ENCODE peak calls at places on chromosome 4, in six cellular contexts. B, C, L, W, S and Z are unnamed samples.

GRCh38 chr4:88823058-88823919 is 125.7 kb upstream of the NAP1L5 start:
- DNase-seq in B (peak), C (peak), L (peak), W (peak), S (peak), Z (peak)

GRCh38 chr4:156169011-156169410 is 215.3 kb upstream of the CTSO start:
- DNase-seq in B (peak), C (peak), L (no peak), W (no peak), S (no peak), Z (peak)

GRCh38 chr4:138945401-138945800 is 70.2 kb upstream of the NOCT start:
- DNase-seq in B (no peak), C (no peak), L (no peak), W (no peak), S (no peak), Z (no peak)

GRCh38 chr4:51836531-51836930 is 6.4 kb upstream of the DCUN1D4 start:
- DNase-seq in B (no peak), C (no peak), L (peak), W (peak), S (no peak), Z (peak)

GRCh38 chr4:104829761-104830160 is 316.9 kb upstream of the TET2 start:
- DNase-seq in B (no peak), C (no peak), L (no peak), W (no peak), S (no peak), Z (no peak)

GRCh38 chr4:158450741-158451140 is 70.9 kb upstream of the RXFP1 start:
- DNase-seq in B (no peak), C (no peak), L (no peak), W (no peak), S (no peak), Z (peak)

GRCh38 chr4:1359161-1359535 is 12.1 kb downstream of the UVSSA start:
- DNase-seq in B (no peak), C (no peak), L (no peak), W (no peak), S (no peak), Z (no peak)

GRCh38 chr4:11545651-11546050 is 117.0 kb upstream of the HS3ST1 start:
- DNase-seq in B (no peak), C (no peak), L (no peak), W (no peak), S (no peak), Z (no peak)

GRCh38 chr4:99815597-99816011 is 1.0 kb upstream of the DAPP1 start:
- DNase-seq in B (no peak), C (no peak), L (no peak), W (no peak), S (peak), Z (peak)

GRCh38 chr4:77652237-77652897 is 46.7 kb downstream of the CXCL13 start:
- DNase-seq in B (no peak), C (no peak), L (no peak), W (no peak), S (no peak), Z (no peak)

GRCh38 chr4:125520258-125520990 is 205.7 kb downstream of the FAT4 start:
- DNase-seq in B (no peak), C (no peak), L (no peak), W (no peak), S (no peak), Z (no peak)

GRCh38 chr4:30495261-30496050 is 224.7 kb upstream of the PCDH7 start:
- DNase-seq in B (no peak), C (no peak), L (no peak), W (no peak), S (no peak), Z (no peak)

GRCh38 chr4:131054489-131055019 is 1958.6 kb downstream of the C4orf33 start:
- DNase-seq in B (peak), C (no peak), L (no peak), W (no peak), S (no peak), Z (no peak)

GRCh38 chr4:102438873-102439614 is 62.1 kb upstream of the NFKB1 start:
- DNase-seq in B (no peak), C (no peak), L (no peak), W (no peak), S (no peak), Z (peak)

GRCh38 chr4:8287606-8288280 is 18.2 kb downstream of the HTRA3 start:
- DNase-seq in B (peak), C (no peak), L (no peak), W (no peak), S (no peak), Z (no peak)

GRCh38 chr4:8547912-8548730 is 32.1 kb upstream of the GPR78 start:
- DNase-seq in B (no peak), C (no peak), L (no peak), W (peak), S (no peak), Z (no peak)

GRCh38 chr4:77432702-77433101 is 172.9 kb upstream of the CXCL13 start:
- DNase-seq in B (peak), C (no peak), L (no peak), W (no peak), S (no peak), Z (no peak)

GRCh38 chr4:36183232-36183631 is 61.1 kb downstream of the ARAP2 start:
- DNase-seq in B (no peak), C (no peak), L (no peak), W (no peak), S (no peak), Z (no peak)

GRCh38 chr4:180330521-180330920 is 1912.7 kb upstream of the TENM3 start:
- DNase-seq in B (no peak), C (no peak), L (no peak), W (no peak), S (no peak), Z (no peak)

GRCh38 chr4:180336494-180337090 is 1906.6 kb upstream of the TENM3 start:
- DNase-seq in B (no peak), C (no peak), L (no peak), W (no peak), S (no peak), Z (no peak)

GRCh38 chr4:180333156-180333555 is 1910.0 kb upstream of the TENM3 start:
- DNase-seq in B (no peak), C (no peak), L (no peak), W (no peak), S (no peak), Z (no peak)

GRCh38 chr4:180335571-180335970 is 1907.6 kb upstream of the TENM3 start:
- DNase-seq in B (no peak), C (no peak), L (no peak), W (no peak), S (no peak), Z (peak)
- TF ChIP-seq CTCF in B (no peak), C (no peak), L (no peak), W (no peak), S (no peak), Z (no peak)

GRCh38 chr4:162131256-162131655 is 32.5 kb downstream of the FSTL5 start:
- DNase-seq in B (peak), C (no peak), L (no peak), W (no peak), S (no peak), Z (no peak)
- TF ChIP-seq CTCF in B (no peak), C (no peak), L (peak), W (peak), S (no peak), Z (no peak)

DNA sequence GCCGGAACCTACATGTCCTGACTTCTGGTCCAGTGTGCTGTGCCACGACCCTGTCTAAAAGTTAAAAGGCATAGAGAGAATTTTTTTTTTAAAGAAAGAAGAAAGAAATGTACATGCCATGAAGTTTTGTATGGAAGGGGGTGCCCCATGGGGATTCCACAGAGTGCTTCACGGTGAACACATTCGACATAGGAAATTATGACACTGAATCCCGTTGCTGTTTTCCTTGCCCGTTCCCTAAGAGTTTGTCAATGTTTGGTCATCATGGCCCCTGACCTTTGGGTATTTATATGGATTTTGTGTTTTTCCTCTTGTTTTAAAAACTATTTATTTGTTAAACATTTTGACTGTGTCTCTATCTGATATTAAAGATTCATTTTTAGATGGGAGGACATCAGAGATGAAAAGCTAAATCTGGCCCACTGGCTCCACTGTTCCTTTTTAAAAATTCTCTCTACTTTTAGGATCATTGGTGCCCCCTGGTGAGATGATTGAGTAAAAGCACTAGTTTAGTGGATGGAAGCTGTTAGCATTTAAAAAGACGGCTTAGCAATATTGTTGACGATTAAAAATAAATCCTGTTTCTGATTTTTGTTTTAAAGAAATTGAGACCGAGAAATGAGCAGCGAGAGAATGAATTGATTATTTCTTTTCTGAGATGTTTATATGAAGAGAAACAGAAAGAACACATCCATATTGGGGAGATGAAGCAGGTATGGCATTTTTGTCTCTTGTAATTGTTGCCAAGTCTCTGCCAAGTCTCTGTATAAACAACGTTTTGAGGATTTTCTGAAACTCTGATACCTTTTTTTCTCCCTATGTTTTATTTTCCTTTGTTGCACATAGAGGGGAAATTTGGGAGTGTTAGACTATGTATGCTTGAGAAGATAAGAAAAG is 75.0 kb downstream of the PTTG2 start:
- DNase-seq in B (peak), C (no peak), L (peak), W (peak), S (no peak), Z (peak)
- TF ChIP-seq CTCF in B (peak), C (no peak), L (peak), W (peak), S (peak), Z (peak)

DNA sequence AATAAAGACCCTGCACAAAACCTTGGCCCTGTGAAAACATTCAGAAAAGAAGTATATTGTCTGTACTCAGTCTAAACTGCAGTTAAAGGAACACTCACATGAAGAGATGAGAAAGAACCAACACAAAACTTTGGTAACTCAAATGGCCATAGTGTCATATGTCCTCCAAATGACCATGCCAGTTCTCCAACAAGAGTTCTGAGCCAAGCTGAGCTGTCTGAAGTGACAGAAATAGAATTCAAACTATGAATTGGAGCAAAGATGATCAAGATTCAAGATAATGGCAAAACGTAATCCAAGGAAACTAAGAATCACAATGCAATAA is 739.3 kb upstream of the NDST4 start:
- DNase-seq in B (no peak), C (no peak), L (no peak), W (no peak), S (no peak), Z (no peak)
- TF ChIP-seq CTCF in B (no peak), C (no peak), L (no peak), W (no peak), S (no peak), Z (no peak)

DNA sequence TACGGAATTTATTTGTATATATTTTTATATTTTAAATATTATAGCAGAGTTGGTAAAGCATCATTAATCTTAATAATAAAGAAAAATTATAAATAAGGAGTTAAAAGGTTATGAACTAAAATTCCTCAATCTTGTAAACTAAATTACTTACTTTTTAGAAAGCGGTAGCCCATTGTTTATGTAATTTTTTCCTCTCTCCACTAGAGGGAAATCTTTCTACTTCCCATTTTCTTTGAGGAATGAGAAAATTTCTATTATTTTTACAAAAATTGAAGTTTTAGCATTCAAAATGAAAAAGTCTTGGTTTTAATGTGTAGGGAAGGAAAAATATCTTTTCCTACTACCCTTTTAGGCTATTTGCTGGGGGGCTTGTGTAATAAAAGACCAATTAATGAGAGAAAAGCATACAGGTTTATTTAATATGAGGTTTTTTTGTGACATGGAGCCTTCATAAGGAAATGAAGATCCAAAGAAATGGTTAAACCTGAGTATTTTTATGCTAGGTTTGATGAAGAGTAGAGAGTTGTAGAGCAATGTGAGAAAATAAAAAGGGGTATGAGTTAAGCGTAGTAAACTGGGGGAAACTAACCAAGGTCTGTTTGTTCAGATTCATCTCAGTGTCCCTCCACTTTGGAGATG is 68.7 kb upstream of the ADAD1 start:
- DNase-seq in B (peak), C (no peak), L (no peak), W (no peak), S (no peak), Z (peak)
- TF ChIP-seq CTCF in B (no peak), C (no peak), L (peak), W (peak), S (peak), Z (peak)

GRCh38 chr4:41722171-41722570 is 26.4 kb downstream of the PHOX2B start:
- DNase-seq in B (no peak), C (no peak), L (no peak), W (no peak), S (no peak), Z (no peak)
- TF ChIP-seq CTCF in B (no peak), C (no peak), L (no peak), W (no peak), S (no peak), Z (no peak)

DNA sequence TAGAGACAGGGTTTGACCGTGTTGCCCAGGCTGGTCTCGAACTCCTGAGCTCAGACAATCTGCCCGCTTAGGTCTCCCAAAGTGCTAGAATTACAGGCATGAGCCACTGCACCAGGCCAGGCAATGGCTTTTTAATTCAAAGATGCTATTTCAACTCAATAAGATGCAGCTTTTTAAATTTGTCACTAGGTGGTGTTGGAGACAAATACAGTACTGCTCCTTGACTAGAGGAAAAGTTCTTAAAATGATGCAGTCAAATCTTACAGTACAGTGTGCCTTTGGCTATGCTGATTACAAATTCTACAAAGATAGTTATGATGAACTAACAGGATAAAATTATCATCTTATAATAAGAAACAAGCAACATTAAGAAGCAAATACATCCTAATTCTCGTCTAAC is 441.1 kb downstream of the KCNIP4 start:
- DNase-seq in B (peak), C (no peak), L (no peak), W (peak), S (no peak), Z (peak)
- TF ChIP-seq CTCF in B (peak), C (no peak), L (peak), W (peak), S (no peak), Z (peak)